ENCODE peak calls at places on chromosomes 4 and X, in four cellular contexts. K is NCI-H1417, Y is COLO829, T is body of pancreas. Z is an unnamed sample.
A peak's percentile ranks its signal among the peaks of the same experiment; 100 is the strongest.

GRCh38 chr4:73599182-73599581 is 21.1 kb downstream of the RASSF6 start:
- DNase-seq in K (no peak), Y (no peak), T (peak; percentile 65), Z (peak; percentile 7)

GRCh38 chr4:45004847-45005565 is 278.6 kb upstream of the GNPDA2 start:
- DNase-seq in K (no peak), Y (no peak), T (no peak), Z (no peak)

GRCh38 chr4:77172336-77172735 is 15.3 kb downstream of the CCNG2 start:
- DNase-seq in K (no peak), Y (no peak), T (no peak), Z (no peak)

GRCh38 chrX:131792356-131792749 is 230.7 kb upstream of the STK26 start:
- DNase-seq in K (peak; percentile 99), Y (no peak), T (peak; percentile 95), Z (peak; percentile 87)

GRCh38 chr4:65645185-65645584 is 25.1 kb downstream of the EPHA5 start:
- DNase-seq in K (no peak), Y (no peak), T (no peak), Z (no peak)

GRCh38 chr4:48340276-48340904 is 939 bp upstream of the SLAIN2 start:
- DNase-seq in K (peak; percentile 56), Y (no peak), T (peak; percentile 33), Z (no peak)

GRCh38 chrX:48971325-48972213 is at the start of gene KCND1:
- DNase-seq in K (peak; percentile 59), Y (no peak), T (peak; percentile 35), Z (peak; percentile 36)

GRCh38 chr4:188201851-188202250 is 62.6 kb downstream of the TRIML1 start:
- DNase-seq in K (no peak), Y (no peak), T (no peak), Z (no peak)

GRCh38 chr4:153248641-153249198 is 44.5 kb downstream of the TRIM2 start:
- DNase-seq in K (no peak), Y (no peak), T (no peak), Z (peak; percentile 17)

GRCh38 chr4:113641025-113641431 is 120.5 kb downstream of the CAMK2D start:
- DNase-seq in K (no peak), Y (no peak), T (no peak), Z (no peak)

GRCh38 chrX:16807976-16808542 is 21.8 kb downstream of the TXLNG start:
- DNase-seq in K (no peak), Y (no peak), T (no peak), Z (no peak)

GRCh38 chrX:123833387-123833786 is 26.5 kb upstream of the XIAP start:
- DNase-seq in K (peak; percentile 84), Y (peak; percentile 58), T (peak; percentile 64), Z (peak; percentile 22)

GRCh38 chr4:2457481-2458295 is 11.2 kb upstream of the RNF4 start:
- DNase-seq in K (no peak), Y (no peak), T (peak; percentile 79), Z (no peak)

GRCh38 chr4:77699731-77700210 is 94.2 kb downstream of the CXCL13 start:
- DNase-seq in K (peak; percentile 69), Y (peak; percentile 48), T (no peak), Z (no peak)

GRCh38 chrX:75038925-75039324 is 113.7 kb upstream of the NEXMIF start:
- DNase-seq in K (peak; percentile 63), Y (no peak), T (no peak), Z (no peak)

GRCh38 chr4:113157086-113157857 is 107.8 kb downstream of the ANK2 start:
- DNase-seq in K (peak; percentile 42), Y (no peak), T (no peak), Z (no peak)

GRCh38 chrX:34563809-34564208 is 93.3 kb downstream of the TMEM47 start:
- DNase-seq in K (no peak), Y (no peak), T (no peak), Z (no peak)

GRCh38 chr4:52945982-52946381 is 83.9 kb downstream of the RASL11B start:
- DNase-seq in K (no peak), Y (no peak), T (no peak), Z (no peak)

GRCh38 chr4:84648863-84649647 is 66.1 kb downstream of the CDS1 start:
- DNase-seq in K (peak; percentile 33), Y (no peak), T (no peak), Z (no peak)

GRCh38 chr4:169143335-169143734 is 127.4 kb downstream of the SH3RF1 start:
- DNase-seq in K (no peak), Y (no peak), T (no peak), Z (no peak)

GRCh38 chr4:89434364-89434988 is 126.9 kb upstream of the GPRIN3 start:
- DNase-seq in K (peak; percentile 75), Y (peak; percentile 63), T (no peak), Z (no peak)

GRCh38 chr4:37008199-37008598 is 236.3 kb upstream of the NWD2 start:
- DNase-seq in K (peak; percentile 76), Y (no peak), T (peak; percentile 67), Z (peak; percentile 23)

GRCh38 chrX:149504226-149504914 is 736 bp downstream of the IDS start:
- DNase-seq in K (peak; percentile 71), Y (no peak), T (no peak), Z (peak; percentile 21)

Z was measured in NCI-H1105.